ENCODE peak calls at places on chromosomes 13 and 19, in four cellular contexts. J is testis; F is stimulated activated CD4-positive, alpha-beta T cell treated with anti-CD3 and anti-CD28 coated beads, Interleukin-12 subunit alpha, Interleukin-12 subunit beta, amount 100 ng/mL, for 4 hours; X is fibroblast of lung. U is an unnamed sample.

GRCh38 chr19:2329528-2329927 is 1.0 kb downstream of the SPPL2B start:
- DNase-seq in X (no peak), J (no peak), F (no peak), U (no peak)

GRCh38 chr13:97018029-97018819 is 23.9 kb upstream of the OXGR1 start:
- DNase-seq in F (peak), J (peak), X (peak), U (no peak)

GRCh38 chr19:7598180-7598579 is 2.5 kb downstream of the CAMSAP3 start:
- DNase-seq in J (no peak), F (no peak), X (no peak), U (no peak)

GRCh38 chr13:26406791-26407190 is 150.7 kb upstream of the WASF3 start:
- DNase-seq in F (no peak), X (no peak), J (no peak), U (no peak)

GRCh38 chr19:4120531-4120930 is 3.4 kb downstream of the MAP2K2 start:
- DNase-seq in F (no peak), J (no peak), X (peak), U (no peak)

GRCh38 chr19:14114854-14115253 is 2.7 kb downstream of the PRKACA start:
- DNase-seq in X (no peak), J (peak), F (peak), U (no peak)

GRCh38 chr19:58372311-58373133 is 8.3 kb downstream of the ZNF837 start:
- DNase-seq in X (no peak), F (no peak), J (peak), U (no peak)

GRCh38 chr13:110801044-110801443 is 87.5 kb downstream of the ING1 start:
- DNase-seq in X (no peak), F (no peak), J (no peak), U (no peak)

GRCh38 chr19:10045371-10045770 is 32.1 kb downstream of the RDH8 start:
- DNase-seq in J (no peak), F (no peak), X (no peak), U (no peak)

GRCh38 chr13:93248627-93249047 is 22.0 kb downstream of the GPC6 start:
- DNase-seq in X (peak), F (no peak), J (no peak), U (no peak)

GRCh38 chr19:39927076-39927475 is 7.4 kb downstream of the FCGBP start:
- DNase-seq in F (no peak), J (no peak), X (no peak), U (no peak)

GRCh38 chr19:18233224-18233825 is 7.1 kb upstream of the PDE4C start:
- DNase-seq in J (peak), F (peak), X (peak), U (peak)

GRCh38 chr19:32448026-32448425 is 42.5 kb downstream of the DPY19L3 start:
- DNase-seq in F (no peak), X (no peak), J (no peak), U (no peak)

GRCh38 chr19:14795078-14795721 is 16.8 kb upstream of the ADGRE2 start:
- DNase-seq in J (no peak), F (no peak), X (no peak), U (no peak)

GRCh38 chr19:38046254-38047047 is 139.4 kb downstream of the SIPA1L3 start:
- DNase-seq in X (no peak), J (no peak), F (no peak), U (peak)

GRCh38 chr19:46470376-46470775 is 987 bp downstream of the PNMA8A start:
- DNase-seq in X (no peak), F (no peak), J (no peak), U (no peak)

GRCh38 chr19:44476559-44477408 is 23.5 kb downstream of the ZNF180 start:
- DNase-seq in F (no peak), X (peak), J (no peak), U (no peak)

GRCh38 chr13:24038846-24039330 is 121.6 kb upstream of the SPATA13 start:
- DNase-seq in J (no peak), X (peak), F (no peak), U (no peak)

U was measured in GM12892.